ENCODE peak calls at places on chromosomes 6 and 20, in five cellular contexts. One of them, this sample, is unnamed.
A peak's percentile ranks its signal among the peaks of the same experiment; 100 is the strongest.

GRCh38 chr20:8932192-8933150 is 136.4 kb upstream of the PLCB4 start:
- DNase-seq in progenitor cell of endocrine pancreas: no peak
- DNase-seq in posterior cingulate gyrus: no peak
- DNase-seq in dorsolateral prefrontal cortex: no peak
- DNase-seq in HFFc6: peak; percentile 98
- DNase-seq in this sample: peak; percentile 91

GRCh38 chr20:53752971-53753879 is 159.6 kb upstream of the ZNF217 start:
- DNase-seq in posterior cingulate gyrus: no peak
- DNase-seq in dorsolateral prefrontal cortex: no peak
- DNase-seq in HFFc6: no peak
- DNase-seq in progenitor cell of endocrine pancreas: no peak
- DNase-seq in this sample: no peak

GRCh38 chr6:139853302-139853992 is 479.0 kb upstream of the CITED2 start:
- DNase-seq in HFFc6: peak; percentile 88
- DNase-seq in posterior cingulate gyrus: no peak
- DNase-seq in dorsolateral prefrontal cortex: no peak
- DNase-seq in progenitor cell of endocrine pancreas: no peak
- DNase-seq in this sample: peak; percentile 69

GRCh38 chr6:46052479-46052878 is 36.8 kb upstream of the CLIC5 start:
- DNase-seq in HFFc6: no peak
- DNase-seq in posterior cingulate gyrus: no peak
- DNase-seq in dorsolateral prefrontal cortex: no peak
- DNase-seq in progenitor cell of endocrine pancreas: no peak
- DNase-seq in this sample: no peak

GRCh38 chr6:34195726-34196115 is 41.0 kb upstream of the HMGA1 start:
- DNase-seq in posterior cingulate gyrus: no peak
- DNase-seq in progenitor cell of endocrine pancreas: no peak
- DNase-seq in dorsolateral prefrontal cortex: no peak
- DNase-seq in HFFc6: no peak
- DNase-seq in this sample: no peak

GRCh38 chr6:35731414-35731735 is 5.5 kb upstream of the ARMC12 start:
- DNase-seq in HFFc6: peak; percentile 57
- DNase-seq in progenitor cell of endocrine pancreas: peak; percentile 77
- DNase-seq in dorsolateral prefrontal cortex: peak; percentile 96
- DNase-seq in posterior cingulate gyrus: peak; percentile 96
- DNase-seq in this sample: peak; percentile 64

GRCh38 chr20:48769111-48769879 is 58.5 kb downstream of the PREX1 start:
- DNase-seq in dorsolateral prefrontal cortex: no peak
- DNase-seq in posterior cingulate gyrus: no peak
- DNase-seq in HFFc6: no peak
- DNase-seq in progenitor cell of endocrine pancreas: no peak
- DNase-seq in this sample: no peak

GRCh38 chr6:46963626-46964025 is 41.9 kb upstream of the ADGRF5 start:
- DNase-seq in HFFc6: no peak
- DNase-seq in progenitor cell of endocrine pancreas: no peak
- DNase-seq in dorsolateral prefrontal cortex: no peak
- DNase-seq in posterior cingulate gyrus: no peak
- DNase-seq in this sample: no peak

GRCh38 chr20:57919059-57919458 is 209.2 kb upstream of the PMEPA1 start:
- DNase-seq in HFFc6: no peak
- DNase-seq in posterior cingulate gyrus: no peak
- DNase-seq in dorsolateral prefrontal cortex: no peak
- DNase-seq in progenitor cell of endocrine pancreas: no peak
- DNase-seq in this sample: no peak

GRCh38 chr20:57412347-57413029 is 21.3 kb downstream of the RBM38 start:
- DNase-seq in posterior cingulate gyrus: no peak
- DNase-seq in HFFc6: no peak
- DNase-seq in dorsolateral prefrontal cortex: no peak
- DNase-seq in progenitor cell of endocrine pancreas: no peak
- DNase-seq in this sample: no peak

GRCh38 chr6:47587503-47587902 is 109.9 kb downstream of the CD2AP start:
- DNase-seq in HFFc6: no peak
- DNase-seq in dorsolateral prefrontal cortex: no peak
- DNase-seq in posterior cingulate gyrus: no peak
- DNase-seq in progenitor cell of endocrine pancreas: no peak
- DNase-seq in this sample: peak; percentile 31

GRCh38 chr6:63395388-63395787 is 75.6 kb upstream of the LGSN start:
- DNase-seq in posterior cingulate gyrus: no peak
- DNase-seq in HFFc6: no peak
- DNase-seq in dorsolateral prefrontal cortex: no peak
- DNase-seq in progenitor cell of endocrine pancreas: no peak
- DNase-seq in this sample: no peak

GRCh38 chr6:37648465-37649330 is 49.0 kb downstream of the MDGA1 start:
- DNase-seq in HFFc6: no peak
- DNase-seq in dorsolateral prefrontal cortex: no peak
- DNase-seq in posterior cingulate gyrus: no peak
- DNase-seq in progenitor cell of endocrine pancreas: no peak
- DNase-seq in this sample: no peak

GRCh38 chr20:59785118-59785959 is 148.1 kb downstream of the SYCP2 start:
- DNase-seq in posterior cingulate gyrus: no peak
- DNase-seq in dorsolateral prefrontal cortex: no peak
- DNase-seq in progenitor cell of endocrine pancreas: no peak
- DNase-seq in HFFc6: no peak
- DNase-seq in this sample: no peak

GRCh38 chr6:74075323-74075722 is 379.3 kb downstream of the CD109 start:
- DNase-seq in progenitor cell of endocrine pancreas: no peak
- DNase-seq in posterior cingulate gyrus: no peak
- DNase-seq in dorsolateral prefrontal cortex: no peak
- DNase-seq in HFFc6: no peak
- DNase-seq in this sample: peak; percentile 95

GRCh38 chr6:107965746-107966145 is 7.7 kb upstream of the SEC63 start:
- DNase-seq in progenitor cell of endocrine pancreas: no peak
- DNase-seq in HFFc6: peak; percentile 83
- DNase-seq in posterior cingulate gyrus: no peak
- DNase-seq in dorsolateral prefrontal cortex: no peak
- DNase-seq in this sample: peak; percentile 69

GRCh38 chr6:141394565-141395051 is 738.1 kb upstream of the GJE1 start:
- DNase-seq in HFFc6: no peak
- DNase-seq in posterior cingulate gyrus: no peak
- DNase-seq in progenitor cell of endocrine pancreas: no peak
- DNase-seq in dorsolateral prefrontal cortex: no peak
- DNase-seq in this sample: no peak

GRCh38 chr20:36462440-36463211 is 78.7 kb upstream of the MYL9 start:
- DNase-seq in posterior cingulate gyrus: no peak
- DNase-seq in dorsolateral prefrontal cortex: peak; percentile 59
- DNase-seq in HFFc6: peak; percentile 32
- DNase-seq in progenitor cell of endocrine pancreas: no peak
- DNase-seq in this sample: peak; percentile 70

GRCh38 chr6:139583420-139583819 is 209.0 kb upstream of the CITED2 start:
- DNase-seq in posterior cingulate gyrus: no peak
- DNase-seq in dorsolateral prefrontal cortex: no peak
- DNase-seq in progenitor cell of endocrine pancreas: no peak
- DNase-seq in HFFc6: peak; percentile 28
- DNase-seq in this sample: no peak

GRCh38 chr6:6495851-6496250 is 92.7 kb upstream of the LY86 start:
- DNase-seq in progenitor cell of endocrine pancreas: no peak
- DNase-seq in posterior cingulate gyrus: no peak
- DNase-seq in HFFc6: no peak
- DNase-seq in dorsolateral prefrontal cortex: no peak
- DNase-seq in this sample: peak; percentile 3

GRCh38 chr6:51489133-51489532 is 598.3 kb downstream of the PKHD1 start:
- DNase-seq in dorsolateral prefrontal cortex: no peak
- DNase-seq in HFFc6: no peak
- DNase-seq in posterior cingulate gyrus: no peak
- DNase-seq in progenitor cell of endocrine pancreas: no peak
- DNase-seq in this sample: no peak

GRCh38 chr6:162056745-162057144 is 670.8 kb downstream of the PRKN start:
- DNase-seq in HFFc6: no peak
- DNase-seq in dorsolateral prefrontal cortex: no peak
- DNase-seq in progenitor cell of endocrine pancreas: no peak
- DNase-seq in posterior cingulate gyrus: no peak
- DNase-seq in this sample: peak; percentile 28

GRCh38 chr20:1856419-1856818 is 38.8 kb upstream of the SIRPA start:
- DNase-seq in posterior cingulate gyrus: no peak
- DNase-seq in dorsolateral prefrontal cortex: no peak
- DNase-seq in progenitor cell of endocrine pancreas: no peak
- DNase-seq in HFFc6: no peak
- DNase-seq in this sample: peak; percentile 92